ENCODE peak calls at places on chromosomes 16 and 17, in five cellular contexts. U is thyroid gland, D is heart right ventricle, X is AG04450, O is fibroblast of lung. K is an unnamed sample.

GRCh38 chr16:54174750-54175149 is 111.8 kb downstream of the IRX3 start:
- DNase-seq in U (no peak), D (no peak), X (no peak), O (no peak), K (no peak)

GRCh38 chr17:79840204-79840988 is 1.2 kb upstream of the CBX4 start:
- DNase-seq in U (peak), D (peak), X (no peak), O (peak), K (no peak)

GRCh38 chr17:78780335-78780734 is 1.7 kb downstream of the CYTH1 start:
- DNase-seq in U (peak), D (no peak), X (no peak), O (no peak), K (no peak)

GRCh38 chr16:50401355-50401754 is 32.6 kb upstream of the BRD7 start:
- DNase-seq in U (no peak), D (no peak), X (no peak), O (no peak), K (no peak)

GRCh38 chr17:33494156-33494555 is 201.1 kb upstream of the ASIC2 start:
- DNase-seq in U (no peak), D (no peak), X (no peak), O (no peak), K (no peak)

GRCh38 chr16:50626868-50627267 is 54.2 kb downstream of the SNX20 start:
- DNase-seq in U (no peak), D (no peak), X (no peak), O (no peak), K (no peak)

GRCh38 chr17:57309479-57309878 is 53.2 kb downstream of the MSI2 start:
- DNase-seq in U (no peak), D (no peak), X (no peak), O (no peak), K (no peak)

GRCh38 chr16:2090819-2091721 is 43.3 kb downstream of the TSC2 start:
- DNase-seq in U (peak), D (peak), X (no peak), O (peak), K (no peak)

GRCh38 chr17:32208436-32208835 is 57.2 kb upstream of the RHBDL3 start:
- DNase-seq in U (no peak), D (no peak), X (no peak), O (no peak), K (no peak)

GRCh38 chr17:18145811-18146210 is 37.3 kb downstream of the MYO15A start:
- DNase-seq in U (no peak), D (no peak), X (no peak), O (no peak), K (no peak)

GRCh38 chr17:18142417-18142816 is 33.9 kb downstream of the MYO15A start:
- DNase-seq in U (no peak), D (no peak), X (no peak), O (no peak), K (no peak)

GRCh38 chr17:18144261-18144660 is 35.7 kb downstream of the MYO15A start:
- DNase-seq in U (no peak), D (no peak), X (no peak), O (no peak), K (no peak)

GRCh38 chr17:18141210-18141803 is 32.8 kb downstream of the MYO15A start:
- DNase-seq in U (peak), D (peak), X (no peak), O (peak), K (peak)

GRCh38 chr17:18143044-18143936 is 34.7 kb downstream of the MYO15A start:
- DNase-seq in U (no peak), D (no peak), X (no peak), O (peak), K (no peak)
- TF ChIP-seq CTCF in U (no peak), D (no peak), X (peak), O (peak), K (peak)

DNA sequence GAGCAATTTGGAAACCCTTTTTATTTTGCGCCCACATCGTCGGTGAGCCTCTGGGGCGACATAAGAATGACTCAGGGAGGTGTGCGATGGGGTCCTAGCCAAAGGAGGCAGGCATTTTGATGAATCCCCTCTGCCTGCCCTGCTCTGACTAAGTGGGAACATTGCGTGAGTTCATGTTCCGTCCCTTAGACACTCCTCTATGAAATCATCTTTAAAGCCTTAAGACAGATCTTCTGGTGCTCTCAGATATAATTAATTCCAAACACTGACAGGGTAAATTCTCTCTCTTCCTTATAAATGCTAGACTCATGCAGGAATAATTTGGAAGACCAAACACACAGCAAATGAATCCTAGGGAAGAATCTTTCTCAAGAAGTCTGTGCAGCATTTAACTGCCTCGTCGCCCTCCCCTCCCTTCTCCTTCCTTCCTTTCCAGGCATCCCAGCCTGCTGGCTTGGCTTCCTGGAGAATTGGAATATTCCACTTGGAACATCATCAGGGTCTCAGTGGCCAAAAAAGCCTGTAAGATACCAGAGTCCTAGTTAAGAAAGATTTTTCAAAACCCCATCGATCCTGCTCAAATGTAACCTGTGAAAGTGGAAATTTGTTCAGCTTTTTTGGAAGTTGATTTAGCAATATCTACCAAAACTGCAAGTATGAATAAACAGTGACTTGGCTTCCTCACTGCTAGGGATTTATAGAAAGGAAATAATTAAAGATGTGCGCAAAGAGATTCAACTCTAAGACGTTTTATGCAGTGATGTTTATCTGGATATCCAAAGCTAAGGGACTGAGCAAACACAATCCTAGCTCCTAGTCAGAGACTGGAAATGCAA is 52.5 kb upstream of the FOXF1 start:
- DNase-seq in U (no peak), D (no peak), X (peak), O (peak), K (peak)
- H3K4me3 ChIP-seq in U (no peak), D (no peak), X (no peak), O (no peak), K (no peak)

DNA sequence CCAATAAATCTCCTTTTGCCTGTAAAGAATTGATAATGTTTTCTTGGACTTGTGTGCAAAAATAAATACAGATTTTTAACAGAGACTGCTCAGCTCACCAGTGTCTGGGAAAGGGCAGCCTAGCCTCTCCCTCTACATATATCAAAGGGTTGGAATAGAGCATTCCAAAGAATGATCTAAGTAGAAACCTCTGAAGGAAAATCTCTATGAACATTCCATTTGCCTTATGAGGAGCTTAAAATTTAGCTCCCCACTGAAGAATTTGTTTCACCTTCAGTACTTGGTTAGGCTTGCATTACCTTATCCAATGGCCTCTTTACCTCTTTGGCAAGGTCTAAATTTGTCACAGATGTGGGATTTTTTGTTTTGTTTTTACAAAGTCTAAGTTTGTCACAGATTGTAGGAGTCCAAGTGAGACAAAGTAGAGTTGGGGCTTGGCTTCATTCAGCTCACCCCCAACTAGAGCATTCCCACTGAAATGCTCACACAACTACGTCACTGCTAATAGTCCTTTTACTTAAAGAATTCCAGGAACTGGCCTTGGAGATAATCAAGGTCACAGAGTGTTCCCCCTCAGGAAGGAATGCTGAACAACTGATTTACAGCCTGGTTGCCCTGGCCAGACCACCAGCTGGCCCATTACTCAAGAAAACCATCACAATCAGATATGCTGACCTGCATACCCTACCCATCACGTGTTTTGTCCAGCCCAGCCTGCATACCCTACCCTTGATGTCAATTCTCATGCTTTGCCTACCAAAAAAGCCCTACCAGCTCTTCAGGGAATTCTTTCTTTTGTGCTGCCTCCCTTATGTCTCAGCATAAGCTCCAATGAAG is 26.6 kb upstream of the PPM1D start:
- DNase-seq in U (no peak), D (no peak), X (peak), O (no peak), K (no peak)
- TF ChIP-seq CTCF in U (no peak), D (no peak), X (peak), O (no peak), K (no peak)

DNA sequence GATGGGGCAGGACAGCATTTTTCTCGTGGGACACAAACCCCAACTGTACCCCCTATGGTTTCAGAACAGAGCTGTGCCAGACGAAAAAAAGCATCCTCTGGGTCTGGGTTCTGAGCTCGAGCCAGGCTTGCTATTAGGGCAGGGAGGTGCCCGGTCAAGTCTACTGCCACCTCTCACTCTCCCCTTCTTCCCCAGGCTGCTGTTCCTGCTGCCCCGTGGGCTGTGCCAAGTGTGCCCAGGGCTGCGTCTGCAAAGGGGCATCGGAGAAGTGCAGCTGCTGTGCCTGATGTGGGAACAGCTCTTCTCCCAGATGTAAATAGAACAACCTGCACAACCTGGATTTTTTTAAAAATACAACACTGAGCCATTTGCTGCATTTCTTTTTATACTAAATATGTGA is 1.1 kb downstream of the MT1E start:
- DNase-seq in U (no peak), D (no peak), X (no peak), O (no peak), K (no peak)
- H3K4me3 ChIP-seq in U (peak), D (peak), X (peak), O (peak), K (peak)

GRCh38 chr17:39602533-39603303 is 5.0 kb downstream of the NEUROD2 start:
- DNase-seq in U (no peak), D (no peak), X (no peak), O (no peak), K (no peak)

GRCh38 chr17:39600469-39601009 is 7.2 kb downstream of the NEUROD2 start:
- DNase-seq in U (no peak), D (no peak), X (no peak), O (no peak), K (no peak)

GRCh38 chr17:39599665-39600468 is 7.9 kb downstream of the NEUROD2 start:
- DNase-seq in U (no peak), D (no peak), X (no peak), O (no peak), K (no peak)

GRCh38 chr17:39601758-39602532 is 5.8 kb downstream of the NEUROD2 start:
- DNase-seq in U (no peak), D (no peak), X (no peak), O (no peak), K (no peak)

GRCh38 chr17:39601010-39601597 is 6.6 kb downstream of the NEUROD2 start:
- DNase-seq in U (no peak), D (no peak), X (no peak), O (no peak), K (no peak)
- TF ChIP-seq CTCF in U (no peak), D (no peak), X (no peak), O (no peak), K (no peak)

GRCh38 chr17:55720917-55721836 is 1.5 kb downstream of the TMEM100 start:
- DNase-seq in U (no peak), D (no peak), X (no peak), O (no peak), K (no peak)

GRCh38 chr17:55723488-55723848 is 804 bp upstream of the TMEM100 start:
- DNase-seq in U (no peak), D (no peak), X (no peak), O (no peak), K (no peak)

GRCh38 chr17:55722016-55722706 is 503 bp downstream of the TMEM100 start:
- DNase-seq in U (no peak), D (no peak), X (no peak), O (no peak), K (no peak)

GRCh38 chr17:55726440-55726839 is 3.8 kb upstream of the TMEM100 start:
- DNase-seq in U (peak), D (peak), X (peak), O (peak), K (peak)

GRCh38 chr17:55722742-55723487 is at the start of gene TMEM100:
- DNase-seq in U (no peak), D (peak), X (peak), O (peak), K (peak)
- H3K4me3 ChIP-seq in U (no peak), D (peak), X (peak), O (peak), K (peak)

K was measured in HFF-Myc.